ENCODE peak calls at places on chromosomes 3 and 15, in seven cellular contexts. O, T, S, Q, M, D and N are unnamed samples. For H3K9me3 and H3K36me3, the result is how much of the 10 kb centered on the place peaks cover.

GRCh38 chr3:131350506-131350905 is 31.1 kb upstream of the NUDT16 start:
- DNase-seq in O (no peak), D (no peak), Q (no peak), M (no peak), S (no peak), T (no peak), N (peak)

GRCh38 chr15:44177139-44177538 is 17.9 kb downstream of the FRMD5 start:
- DNase-seq in M (no peak), O (no peak), S (no peak), Q (no peak), D (no peak), T (no peak), N (no peak)

GRCh38 chr15:80160570-80161156 is 7.9 kb downstream of the FAH start:
- DNase-seq in Q (peak), D (peak), T (no peak), M (peak), O (peak), S (peak), N (peak)

GRCh38 chr3:56415672-56416071 is 52.6 kb downstream of the ERC2 start:
- DNase-seq in O (no peak), S (no peak), D (no peak), Q (no peak), M (no peak), T (no peak), N (peak)

GRCh38 chr3:51975857-51976549 is 1.1 kb downstream of the ABHD14A start:
- DNase-seq in T (no peak), D (peak), S (peak), M (peak), O (peak), Q (peak), N (peak)

GRCh38 chr3:181692850-181693154 is 18.9 kb upstream of the SOX2 start:
- DNase-seq in D (no peak), S (no peak), Q (no peak), M (no peak), T (no peak), O (no peak), N (no peak)

GRCh38 chr3:187678869-187679268 is 8.7 kb upstream of the SST start:
- DNase-seq in M (peak), T (peak), Q (no peak), D (peak), S (no peak), O (peak), N (peak)

GRCh38 chr3:55000546-55000945 is 72.7 kb upstream of the LRTM1 start:
- DNase-seq in M (no peak), T (no peak), O (peak), Q (no peak), S (no peak), D (peak), N (peak)

GRCh38 chr3:81485444-81485865 is 276.0 kb downstream of the GBE1 start:
- DNase-seq in S (no peak), M (no peak), D (no peak), O (peak), T (no peak), Q (peak), N (peak)

GRCh38 chr3:47504113-47504512 is 9.4 kb downstream of the ELP6 start:
- DNase-seq in S (no peak), D (no peak), T (no peak), M (no peak), O (no peak), Q (no peak), N (no peak)

GRCh38 chr3:157961665-157962064 is 144.6 kb downstream of the SHOX2 start:
- DNase-seq in Q (no peak), S (no peak), D (no peak), O (no peak), T (no peak), M (no peak), N (no peak)

GRCh38 chr3:18648868-18649450 is 223.8 kb upstream of the SATB1 start:
- DNase-seq in O (no peak), S (no peak), D (no peak), Q (no peak), T (no peak), M (no peak), N (no peak)

GRCh38 chr3:189458536-189458935 is 172.7 kb upstream of the TP63 start:
- DNase-seq in O (peak), S (peak), M (no peak), Q (peak), D (peak), T (no peak), N (peak)

GRCh38 chr3:132445812-132446211 is 28.5 kb downstream of the DNAJC13 start:
- DNase-seq in T (no peak), Q (no peak), M (no peak), S (no peak), O (peak), D (no peak), N (peak)

GRCh38 chr3:19147905-19148767 is at the start of gene KCNH8:
- DNase-seq in M (peak), S (peak), T (no peak), O (no peak), D (peak), Q (peak), N (no peak)

GRCh38 chr15:100900136-100900894 is 18.8 kb upstream of the LRRK1 start:
- DNase-seq in M (no peak), S (no peak), Q (no peak), T (no peak), D (no peak), O (no peak), N (no peak)

GRCh38 chr15:88708256-88709054 is 69.6 kb downstream of the ISG20 start:
- DNase-seq in S (no peak), D (no peak), M (no peak), T (no peak), O (no peak), Q (no peak), N (peak)

GRCh38 chr3:18080198-18080689 is 337.8 kb upstream of the TBC1D5 start:
- DNase-seq in S (no peak), O (peak), D (peak), M (no peak), T (no peak), Q (no peak), N (no peak)

GRCh38 chr3:174859109-174859735 is at the start of gene NAALADL2:
- DNase-seq in S (no peak), T (no peak), Q (no peak), D (no peak), M (no peak), O (no peak), N (no peak)

GRCh38 chr3:81650187-81650586 is 111.3 kb downstream of the GBE1 start:
- DNase-seq in Q (no peak), O (no peak), D (no peak), T (no peak), M (no peak), S (no peak), N (no peak)

GRCh38 chr15:50876260-50876988 is 32.1 kb upstream of the AP4E1 start:
- DNase-seq in T (no peak), D (no peak), M (no peak), O (no peak), Q (no peak), S (no peak), N (no peak)

GRCh38 chr3:12287727-12288465 is 974 bp upstream of the PPARG start:
- DNase-seq in T (no peak), Q (peak), M (peak), O (peak), S (peak), D (peak), N (peak)

GRCh38 chr15:75928680-75929608 is 25.3 kb downstream of the FBXO22 start:
- DNase-seq in M (no peak), D (peak), T (peak), Q (no peak), O (peak), S (no peak), N (no peak)

GRCh38 chr3:138781012-138781470 is 53.7 kb downstream of the PIK3CB start:
- DNase-seq in T (no peak), Q (no peak), M (no peak), O (no peak), S (no peak), D (no peak), N (no peak)

GRCh38 chr15:87959080-87959479 is 297.5 kb downstream of the NTRK3 start:
- DNase-seq in T (no peak), M (no peak), S (no peak), D (no peak), O (no peak), Q (no peak), N (no peak)

GRCh38 chr15:41882689-41883483 is 11.0 kb downstream of the SPTBN5 start:
- DNase-seq in S (no peak), Q (no peak), M (no peak), D (no peak), T (no peak), O (no peak), N (no peak)

GRCh38 chr3:172222474-172223071 is 183.2 kb downstream of the FNDC3B start:
- DNase-seq in T (no peak), O (no peak), S (no peak), D (no peak), Q (no peak), M (no peak), N (no peak)

GRCh38 chr3:153396581-153396980 is 234.6 kb downstream of the RAP2B start:
- DNase-seq in M (no peak), S (no peak), O (no peak), T (no peak), D (no peak), Q (no peak), N (no peak)

GRCh38 chr3:100374521-100374920 is 26.4 kb downstream of the TOMM70 start:
- DNase-seq in M (no peak), D (no peak), S (no peak), T (no peak), Q (no peak), O (no peak), N (no peak)

GRCh38 chr3:136280961-136281360 is 30.8 kb downstream of the PCCB start:
- DNase-seq in M (no peak), D (no peak), O (peak), T (no peak), S (no peak), Q (no peak), N (no peak)

GRCh38 chr3:15942936-15943335 is 145.2 kb upstream of the ANKRD28 start:
- DNase-seq in T (no peak), O (no peak), M (no peak), Q (no peak), D (no peak), S (no peak), N (no peak)

GRCh38 chr15:83955806-83956265 is 279.7 kb upstream of the GOLGA6L4 start:
- DNase-seq in O (no peak), M (no peak), S (no peak), D (no peak), T (no peak), Q (no peak), N (no peak)

GRCh38 chr15:80689716-80690115 is 5.4 kb upstream of the ABHD17C start:
- DNase-seq in T (no peak), S (no peak), D (no peak), M (no peak), Q (no peak), O (no peak), N (no peak)

GRCh38 chr3:165744025-165744424 is 93.2 kb downstream of the BCHE start:
- DNase-seq in M (no peak), T (no peak), D (no peak), S (no peak), Q (no peak), O (no peak), N (no peak)

GRCh38 chr15:72826611-72827010 is 43.1 kb upstream of the ADPGK start:
- DNase-seq in M (no peak), T (no peak), D (no peak), S (no peak), Q (no peak), O (no peak), N (no peak)

GRCh38 chr15:94327356-94327936 is 96.1 kb downstream of the MCTP2 start:
- DNase-seq in D (peak), O (peak), M (no peak), T (peak), Q (no peak), S (no peak), N (no peak)

GRCh38 chr3:27325419-27325818 is 43.8 kb downstream of the NEK10 start:
- DNase-seq in O (no peak), T (no peak), S (no peak), M (no peak), D (no peak), Q (no peak), N (no peak)

GRCh38 chr15:78075490-78076230 is 1.9 kb downstream of the TBC1D2B start:
- DNase-seq in M (peak), O (peak), S (no peak), Q (peak), D (peak), T (no peak), N (peak)
- H3K4me3 ChIP-seq in M (peak), O (peak), S (peak), Q (no peak), D (no peak), T (peak), N (peak)

GRCh38 chr3:33334364-33334763 is 57.1 kb downstream of the FBXL2 start:
- DNase-seq in M (no peak), D (no peak), O (no peak), Q (no peak), S (no peak), T (no peak), N (no peak)

DNA sequence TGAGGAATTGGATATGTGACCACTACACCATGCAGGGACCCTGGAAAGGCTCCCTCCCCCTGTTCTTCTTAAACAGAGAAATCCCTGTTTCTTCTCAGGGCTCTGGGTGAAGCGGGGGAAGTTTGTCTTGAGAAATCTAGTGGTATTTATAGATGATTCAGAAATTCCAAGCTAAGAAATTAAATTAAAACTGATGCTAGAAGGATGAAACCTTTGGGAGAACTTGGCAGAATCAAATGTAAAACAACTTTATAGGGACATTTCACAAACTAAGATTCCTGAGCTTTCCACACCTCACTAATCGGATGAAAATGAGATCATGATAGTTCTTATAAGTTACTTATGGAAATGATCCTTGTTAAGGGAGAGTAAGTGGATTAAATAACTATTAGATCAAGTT is 54.2 kb downstream of the FBXL2 start:
- DNase-seq in Q (no peak), O (no peak), D (no peak), T (no peak), S (no peak), M (no peak), N (no peak)
- H3K9me3 ChIP-seq in Q (under half), O (under half), D (under half), T (under half), S (under half), M (under half), N (under half)

GRCh38 chr3:149021830-149022229 is 30.5 kb downstream of the GYG1 start:
- DNase-seq in Q (no peak), T (no peak), M (no peak), O (no peak), D (no peak), S (no peak), N (no peak)
- H3K36me3 ChIP-seq in Q (under half), T (under half), M (half or more), O (under half), D (under half), S (half or more), N (half or more)

GRCh38 chr15:40857601-40858351 is 13.9 kb downstream of the SPINT1 start:
- DNase-seq in O (peak), D (peak), M (peak), S (peak), Q (peak), T (no peak), N (peak)
- H3K4me3 ChIP-seq in O (no peak), D (no peak), M (no peak), S (no peak), Q (no peak), T (no peak), N (no peak)

GRCh38 chr3:129970603-129971002 is 3.9 kb upstream of the TRH start:
- DNase-seq in Q (no peak), T (no peak), D (no peak), S (no peak), M (no peak), O (no peak), N (no peak)

GRCh38 chr3:129971368-129972052 is 3.0 kb upstream of the TRH start:
- DNase-seq in D (no peak), T (no peak), S (no peak), M (no peak), O (no peak), Q (no peak), N (no peak)

GRCh38 chr3:129965937-129966336 is 8.6 kb upstream of the TRH start:
- DNase-seq in M (no peak), T (no peak), O (no peak), S (no peak), Q (no peak), D (no peak), N (no peak)

GRCh38 chr3:129966876-129967275 is 7.6 kb upstream of the TRH start:
- DNase-seq in Q (no peak), D (no peak), S (no peak), O (no peak), M (no peak), T (no peak), N (no peak)

GRCh38 chr3:129967761-129968160 is 6.8 kb upstream of the TRH start:
- DNase-seq in S (no peak), T (no peak), Q (no peak), O (no peak), M (no peak), D (no peak), N (peak)
- H3K9me3 ChIP-seq in S (under half), T (under half), Q (under half), O (under half), M (under half), D (under half), N (under half)

GRCh38 chr15:74036271-74037170 is 42.0 kb downstream of the PML start:
- DNase-seq in M (no peak), D (peak), Q (no peak), O (peak), S (no peak), T (peak), N (peak)

GRCh38 chr15:74032046-74032445 is 37.5 kb downstream of the PML start:
- DNase-seq in M (no peak), D (no peak), O (no peak), T (no peak), Q (no peak), S (no peak), N (no peak)

GRCh38 chr15:74034206-74034755 is 39.8 kb downstream of the PML start:
- DNase-seq in T (no peak), S (no peak), O (no peak), Q (no peak), M (no peak), D (no peak), N (no peak)

GRCh38 chr15:74035121-74035829 is 40.8 kb downstream of the PML start:
- DNase-seq in T (no peak), O (no peak), M (no peak), S (no peak), D (no peak), Q (no peak), N (no peak)

DNA sequence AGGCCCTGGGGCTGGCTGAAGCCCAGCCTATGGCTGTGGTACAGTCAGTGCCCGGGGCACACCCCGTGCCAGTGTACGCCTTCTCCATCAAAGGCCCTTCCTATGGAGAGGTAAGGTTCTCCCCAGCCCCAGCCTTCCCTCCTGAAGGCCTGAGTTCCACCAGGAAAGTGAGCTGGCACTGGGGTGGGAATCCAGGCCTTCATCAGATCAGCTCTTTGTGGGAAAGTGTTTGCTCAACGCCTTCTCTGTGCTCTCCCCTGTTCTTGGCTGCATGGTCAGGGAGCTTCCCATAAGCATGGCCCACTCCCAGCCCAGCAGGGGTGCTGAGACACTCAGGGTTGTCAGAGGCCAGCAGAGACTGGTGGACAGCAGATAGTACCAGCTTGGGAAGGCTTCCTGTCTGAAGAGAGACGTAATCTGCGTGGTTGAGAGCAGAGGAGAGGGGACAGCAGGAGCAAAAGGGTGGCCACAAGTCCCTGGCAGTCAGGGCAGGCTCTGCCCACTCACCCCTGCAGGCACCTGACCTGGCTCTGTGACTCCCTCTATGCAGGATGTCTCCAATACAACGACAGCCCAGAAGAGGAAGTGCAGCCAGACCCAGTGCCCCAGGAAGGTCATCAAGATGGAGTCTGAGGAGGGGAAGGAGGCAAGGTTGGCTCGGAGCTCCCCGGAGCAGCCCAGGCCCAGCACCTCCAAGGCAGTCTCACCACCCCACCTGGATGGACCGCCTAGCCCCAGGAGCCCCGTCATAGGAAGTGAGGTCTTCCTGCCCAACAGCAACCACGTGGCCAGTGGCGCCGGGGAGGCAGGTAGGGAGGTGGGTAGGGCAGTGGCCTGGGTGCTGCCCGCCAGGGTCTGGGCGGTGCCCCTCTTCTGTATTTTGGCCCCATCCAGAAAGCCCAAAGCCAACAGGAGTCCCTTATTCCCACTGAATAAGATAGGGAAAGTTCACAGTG is 38.4 kb downstream of the PML start:
- DNase-seq in S (no peak), T (no peak), M (no peak), D (no peak), O (no peak), Q (no peak), N (no peak)
- H3K36me3 ChIP-seq in S (half or more), T (under half), M (half or more), D (under half), O (under half), Q (under half), N (half or more)

DNA sequence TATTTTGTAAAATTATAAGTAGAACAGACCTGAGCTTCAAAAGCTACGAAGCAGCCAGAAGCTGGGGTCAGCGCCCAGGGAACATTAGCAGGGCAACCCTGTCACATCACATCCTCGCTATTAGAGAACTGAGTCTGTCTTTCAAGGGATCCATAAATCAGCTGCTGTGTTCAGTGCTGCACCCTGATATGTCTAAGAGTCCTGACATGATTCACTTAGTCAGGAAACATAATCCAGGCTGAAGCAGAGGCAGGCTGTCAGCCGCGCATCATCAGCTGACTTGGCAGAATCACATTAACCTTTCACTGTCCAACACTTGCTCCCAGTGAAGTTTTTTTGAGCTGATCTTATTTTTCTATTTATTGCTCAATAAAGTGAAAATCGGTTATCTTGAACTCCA is 23.5 kb downstream of the MYH15 start:
- DNase-seq in O (peak), S (peak), T (no peak), M (peak), D (peak), Q (no peak), N (peak)
- H3K4me3 ChIP-seq in O (no peak), S (peak), T (no peak), M (no peak), D (no peak), Q (no peak), N (no peak)

GRCh38 chr15:56228352-56228751 is 15.3 kb downstream of the RFX7 start:
- DNase-seq in Q (no peak), S (no peak), D (no peak), O (no peak), T (no peak), M (no peak), N (no peak)
- H3K9me3 ChIP-seq in Q (under half), S (under half), D (under half), O (under half), T (under half), M (under half), N (half or more)

GRCh38 chr3:13584427-13584891 is 35.5 kb downstream of the FBLN2 start:
- DNase-seq in Q (no peak), S (no peak), O (no peak), D (no peak), M (no peak), T (no peak), N (no peak)

GRCh38 chr3:13587442-13587841 is 38.5 kb downstream of the FBLN2 start:
- DNase-seq in S (no peak), O (no peak), M (no peak), T (no peak), Q (no peak), D (no peak), N (no peak)

GRCh38 chr3:13583251-13584180 is 34.6 kb downstream of the FBLN2 start:
- DNase-seq in S (no peak), D (no peak), T (no peak), Q (no peak), O (no peak), M (no peak), N (no peak)

GRCh38 chr3:13582366-13583250 is 33.7 kb downstream of the FBLN2 start:
- DNase-seq in S (no peak), Q (no peak), D (no peak), O (peak), T (no peak), M (no peak), N (peak)

GRCh38 chr3:13584901-13585300 is 36.0 kb downstream of the FBLN2 start:
- DNase-seq in S (no peak), O (no peak), D (no peak), Q (peak), M (no peak), T (no peak), N (no peak)
- H3K36me3 ChIP-seq in S (under half), O (under half), D (under half), Q (under half), M (under half), T (under half), N (under half)